ENCODE peak calls at places on chromosome 12, in five cellular contexts. N, R, Z, H and G are unnamed samples.
A peak's percentile ranks its signal among the peaks of the same experiment; 100 is the strongest.

GRCh38 chr12:57604454-57605307 is at the start of gene DTX3:
- DNase-seq in Z (no peak), N (peak; percentile 66), R (no peak), H (no peak), G (peak; percentile 42)

GRCh38 chr12:44317651-44318126 is 481.8 kb downstream of the TMEM117 start:
- DNase-seq in H (no peak), Z (no peak), N (no peak), R (peak; percentile 40), G (peak; percentile 5)

GRCh38 chr12:25482637-25483036 is 70.4 kb downstream of the LMNTD1 start:
- DNase-seq in H (no peak), Z (no peak), R (no peak), N (no peak), G (no peak)

GRCh38 chr12:124391340-124392261 is 96.7 kb downstream of the RFLNA start:
- DNase-seq in H (peak; percentile 80), N (peak; percentile 90), Z (no peak), R (peak; percentile 51), G (peak; percentile 39)

GRCh38 chr12:78795934-78796445 is 68.6 kb upstream of the SYT1 start:
- DNase-seq in H (peak; percentile 1), Z (no peak), R (no peak), N (no peak), G (no peak)

GRCh38 chr12:49951411-49952105 is 1.0 kb downstream of the AQP2 start:
- DNase-seq in Z (no peak), N (peak; percentile 34), H (no peak), R (no peak), G (no peak)

GRCh38 chr12:68189766-68190700 is 30.5 kb upstream of the IFNG start:
- DNase-seq in Z (no peak), H (peak; percentile 71), N (no peak), R (peak; percentile 8), G (no peak)

GRCh38 chr12:51118706-51119105 is 35.3 kb upstream of the CSRNP2 start:
- DNase-seq in R (peak; percentile 84), H (peak; percentile 94), N (no peak), Z (no peak), G (no peak)

GRCh38 chr12:10190558-10191388 is 11.9 kb downstream of the TMEM52B start:
- DNase-seq in N (peak; percentile 82), Z (no peak), R (peak; percentile 77), H (peak; percentile 64), G (peak; percentile 57)

GRCh38 chr12:76470028-76470939 is 89.3 kb downstream of the OSBPL8 start:
- DNase-seq in N (no peak), H (peak; percentile 87), R (peak; percentile 93), Z (no peak), G (peak; percentile 34)

GRCh38 chr12:54158581-54158980 is 30.2 kb downstream of the SMUG1 start:
- DNase-seq in H (no peak), R (no peak), Z (no peak), N (no peak), G (no peak)

GRCh38 chr12:4271433-4272013 is 2.0 kb upstream of the CCND2 start:
- DNase-seq in R (no peak), H (peak; percentile 14), N (no peak), Z (no peak), G (no peak)

GRCh38 chr12:15227004-15227679 is 5.9 kb upstream of the RERG start:
- DNase-seq in N (peak; percentile 63), R (peak; percentile 33), H (peak; percentile 28), Z (no peak), G (peak; percentile 45)

GRCh38 chr12:46457958-46458357 is 85.4 kb upstream of the SLC38A2 start:
- DNase-seq in H (no peak), N (no peak), Z (no peak), R (no peak), G (no peak)

GRCh38 chr12:121224591-121224990 is 14.7 kb downstream of the P2RX4 start:
- DNase-seq in H (no peak), N (peak; percentile 70), Z (no peak), R (no peak), G (no peak)

GRCh38 chr12:65936529-65936911 is 112.2 kb downstream of the HMGA2 start:
- DNase-seq in Z (no peak), H (no peak), N (no peak), R (no peak), G (no peak)

GRCh38 chr12:4120316-4120920 is 153.1 kb upstream of the CCND2 start:
- DNase-seq in Z (no peak), H (no peak), N (no peak), R (no peak), G (no peak)

GRCh38 chr12:121805171-121805687 is 1.4 kb downstream of the SETD1B start:
- DNase-seq in Z (no peak), N (no peak), R (no peak), H (no peak), G (no peak)

GRCh38 chr12:124764870-124765570 is 98.6 kb downstream of the SCARB1 start:
- DNase-seq in Z (no peak), N (no peak), H (no peak), R (peak; percentile 89), G (no peak)

GRCh38 chr12:22678175-22678574 is 53.2 kb downstream of the ETNK1 start:
- DNase-seq in Z (no peak), N (no peak), R (no peak), H (no peak), G (no peak)

GRCh38 chr12:56317675-56318074 is 1.9 kb upstream of the CNPY2 start:
- DNase-seq in Z (no peak), H (no peak), N (no peak), R (no peak), G (no peak)
- TF ChIP-seq CTCF in Z (peak; percentile 46), H (no peak), N (no peak), R (no peak), G (no peak)

GRCh38 chr12:102484732-102485069 is 4.3 kb upstream of the IGF1 start:
- DNase-seq in H (no peak), N (no peak), Z (no peak), R (no peak), G (no peak)
- TF ChIP-seq CTCF in H (peak; percentile 72), N (no peak), Z (no peak), R (no peak), G (no peak)

DNA sequence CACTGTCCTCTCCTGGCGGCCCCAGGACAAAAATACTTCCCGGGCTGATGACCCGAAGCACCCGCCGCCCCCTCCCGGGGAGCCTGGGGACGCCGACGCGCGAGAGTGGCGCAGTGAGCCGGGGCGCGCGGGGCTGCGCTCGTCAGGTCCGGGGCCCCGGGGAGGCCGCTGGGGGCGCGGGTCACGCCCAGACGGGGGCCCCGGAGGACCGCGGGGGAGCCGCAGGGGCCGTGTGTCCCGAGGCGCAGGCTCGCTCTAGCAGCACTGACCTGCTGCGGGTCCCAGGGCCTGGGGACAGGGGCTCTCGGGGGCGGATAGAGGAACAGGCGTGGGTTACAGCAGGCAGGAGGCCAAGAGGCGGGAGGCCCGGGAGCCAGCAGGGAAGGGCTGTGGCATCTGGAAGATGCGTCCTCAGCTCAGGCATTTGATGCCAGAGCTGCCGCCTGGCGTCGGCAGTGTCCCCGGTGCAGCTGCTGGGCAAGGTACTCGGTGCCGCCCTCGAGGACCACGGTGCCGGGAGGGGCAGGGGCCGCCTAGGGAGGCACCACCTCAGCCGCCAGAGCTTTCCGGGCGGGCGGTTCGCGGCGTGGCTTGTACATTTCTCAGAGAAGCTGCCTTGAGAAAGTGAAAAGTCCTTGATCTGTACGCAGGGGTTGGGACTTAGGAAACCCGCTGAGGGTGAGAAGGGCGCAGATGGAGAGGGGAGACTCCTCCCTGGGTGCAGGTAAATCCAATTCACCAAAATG is 1.2 kb downstream of the WNT5B start:
- DNase-seq in R (no peak), N (peak; percentile 61), H (no peak), Z (no peak), G (peak; percentile 47)
- TF ChIP-seq CTCF in R (no peak), N (no peak), H (no peak), Z (no peak), G (no peak)

GRCh38 chr12:109255377-109255776 is 53.7 kb downstream of the FOXN4 start:
- DNase-seq in R (peak; percentile 21), H (no peak), Z (peak; percentile 25), N (no peak), G (no peak)
- TF ChIP-seq CTCF in R (peak; percentile 33), H (no peak), Z (peak; percentile 60), N (no peak), G (no peak)

DNA sequence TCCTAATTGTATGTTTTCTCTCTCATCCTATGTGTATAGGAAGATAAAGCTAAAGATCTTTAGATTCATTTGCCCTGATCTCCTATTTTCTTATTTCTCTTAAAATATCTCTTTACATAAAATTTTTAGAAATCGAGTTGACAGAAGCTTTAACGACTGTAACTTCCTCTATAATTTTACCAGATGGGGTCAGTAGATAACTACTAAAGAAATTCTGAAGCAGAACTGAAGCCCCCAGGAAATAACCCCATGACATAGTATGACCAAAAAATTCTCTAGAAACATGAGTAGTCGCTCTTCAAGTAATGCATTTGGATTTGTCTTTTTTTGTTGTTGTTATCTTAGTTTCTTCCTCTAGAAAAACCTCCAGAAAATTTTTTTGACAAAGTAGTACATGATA is 288.0 kb downstream of the ERC1 start:
- DNase-seq in R (no peak), H (no peak), N (no peak), Z (no peak), G (no peak)
- TF ChIP-seq CTCF in R (peak; percentile 25), H (no peak), N (no peak), Z (no peak), G (no peak)

DNA sequence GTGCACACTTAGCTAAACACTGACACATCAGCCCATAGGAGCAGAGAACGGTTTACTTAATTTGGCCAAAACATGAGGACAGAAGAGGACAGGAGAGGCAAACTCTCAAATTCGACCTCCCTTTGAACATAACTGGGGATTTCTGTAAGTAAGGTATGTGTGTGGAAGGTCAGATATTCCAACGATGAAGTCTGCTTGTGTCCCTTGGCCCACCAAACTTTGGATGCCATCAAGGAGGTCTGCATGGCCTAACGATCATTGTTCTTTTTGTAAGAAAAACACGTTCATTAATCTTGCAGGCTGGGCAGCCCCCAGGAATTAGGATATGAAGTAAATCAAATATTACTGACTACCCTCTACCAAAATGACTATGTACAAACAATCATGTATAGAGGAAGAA is 908.5 kb upstream of the ATXN7L3B start:
- DNase-seq in Z (no peak), H (no peak), N (no peak), R (no peak), G (no peak)
- TF ChIP-seq CTCF in Z (no peak), H (no peak), N (no peak), R (no peak), G (no peak)

DNA sequence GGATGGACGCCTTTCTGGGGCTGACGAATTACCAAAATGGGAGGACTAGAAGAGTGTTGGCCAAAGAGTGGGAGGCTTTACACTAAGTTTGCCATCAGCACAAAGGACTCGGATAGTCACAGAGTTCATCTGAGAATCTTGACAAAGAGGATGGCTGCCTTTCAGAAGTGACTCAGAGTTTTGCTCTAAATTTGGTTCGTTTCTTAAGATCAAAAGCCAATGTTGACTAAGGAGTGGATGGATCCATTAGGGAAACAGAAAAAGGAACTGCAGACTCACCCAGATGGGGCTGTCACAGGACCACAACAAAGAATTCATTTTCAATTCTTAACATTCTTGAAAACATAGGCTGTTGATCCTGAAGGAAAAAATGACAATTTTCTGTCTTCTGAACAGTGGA is 81.3 kb upstream of the DUSP6 start:
- DNase-seq in N (no peak), Z (no peak), H (no peak), R (peak; percentile 47), G (no peak)
- TF ChIP-seq CTCF in N (no peak), Z (no peak), H (no peak), R (no peak), G (no peak)